ENCODE peak calls at places on chromosomes 4 and X, in nine cellular contexts. R is H1, D is B cell, T is Peyer's patch, V is activated B cell treated with CpG ODN at 0.5 μM for 24 hours, C is fibroblast of the aortic adventitia, S is astrocyte, I is thoracic aorta, U is esophagus squamous epithelium. G is an unnamed sample.

GRCh38 chrX:5236749-5237148 is 991.9 kb downstream of the NLGN4X start:
- DNase-seq in I (no peak), S (no peak), T (no peak), D (no peak), U (no peak), C (no peak), V (no peak), R (no peak), G (no peak)

GRCh38 chr4:144411700-144412099 is 234.3 kb upstream of the HHIP start:
- DNase-seq in I (no peak), T (no peak), R (no peak), C (no peak), V (no peak), U (no peak), D (no peak), S (no peak), G (no peak)

GRCh38 chr4:138308421-138308820 is 66.3 kb upstream of the SLC7A11 start:
- DNase-seq in D (no peak), V (no peak), I (no peak), R (no peak), T (no peak), C (peak), U (no peak), S (peak), G (no peak)

GRCh38 chrX:131816551-131817136 is 206.5 kb upstream of the STK26 start:
- DNase-seq in S (peak), I (no peak), R (no peak), V (peak), D (peak), C (peak), T (peak), U (peak), G (peak)

GRCh38 chr4:8746523-8747466 is 124.8 kb downstream of the HMX1 start:
- DNase-seq in I (no peak), R (no peak), S (no peak), T (no peak), V (peak), C (no peak), D (no peak), U (no peak), G (no peak)

GRCh38 chrX:53133400-53133799 is 39.5 kb downstream of the KANTR start:
- DNase-seq in V (no peak), R (no peak), S (no peak), I (no peak), U (no peak), D (no peak), T (no peak), C (no peak), G (no peak)

GRCh38 chr4:107349266-107349665 is 313.2 kb upstream of the DKK2 start:
- DNase-seq in V (no peak), I (no peak), T (no peak), R (peak), C (no peak), D (no peak), S (peak), U (no peak), G (no peak)

GRCh38 chrX:42420431-42420830 is 357.5 kb downstream of the PPP1R2C start:
- DNase-seq in T (no peak), R (no peak), V (no peak), I (no peak), S (no peak), U (no peak), C (no peak), D (no peak), G (no peak)

GRCh38 chrX:110277609-110278008 is 40.3 kb downstream of the AMMECR1 start:
- DNase-seq in U (no peak), C (no peak), T (no peak), S (no peak), D (no peak), V (no peak), I (no peak), R (no peak), G (no peak)

GRCh38 chr4:38804654-38805295 is at the start of gene TLR1:
- DNase-seq in T (no peak), I (no peak), C (peak), R (no peak), V (no peak), D (peak), U (no peak), S (peak), G (no peak)

GRCh38 chr4:11548529-11549176 is 120.0 kb upstream of the HS3ST1 start:
- DNase-seq in T (no peak), V (no peak), R (no peak), I (no peak), S (peak), C (no peak), U (no peak), D (no peak), G (no peak)

GRCh38 chrX:108001218-108001814 is 19.1 kb upstream of the TEX13B start:
- DNase-seq in I (no peak), R (no peak), T (no peak), D (peak), U (no peak), S (peak), V (no peak), C (peak), G (no peak)

GRCh38 chrX:120749141-120749846 is 119.4 kb upstream of the C1GALT1C1 start:
- DNase-seq in I (no peak), T (peak), D (peak), U (no peak), R (no peak), V (peak), C (no peak), S (peak), G (no peak)

GRCh38 chr4:1448589-1449420 is 42.6 kb upstream of the NKX1-1 start:
- DNase-seq in T (no peak), R (no peak), V (no peak), I (no peak), S (no peak), C (no peak), D (no peak), U (no peak), G (peak)

GRCh38 chr4:182126567-182126966 is 116.6 kb upstream of the TENM3 start:
- DNase-seq in T (no peak), I (no peak), C (no peak), U (no peak), V (no peak), R (no peak), S (peak), D (no peak), G (no peak)

GRCh38 chr4:40601641-40602040 is 28.0 kb downstream of the RBM47 start:
- DNase-seq in U (no peak), T (no peak), I (no peak), V (no peak), C (no peak), R (no peak), D (no peak), S (no peak), G (peak)

GRCh38 chr4:100746141-100746540 is 228.3 kb upstream of the EMCN start:
- DNase-seq in T (no peak), S (no peak), C (no peak), V (no peak), R (no peak), I (no peak), D (no peak), U (no peak), G (no peak)

GRCh38 chr4:122689972-122690371 is 42.5 kb upstream of the BBS12 start:
- DNase-seq in S (no peak), T (no peak), D (no peak), R (no peak), V (no peak), C (no peak), I (no peak), U (no peak), G (no peak)

GRCh38 chrX:38305971-38306370 is 21.3 kb downstream of the RPGR start:
- DNase-seq in C (no peak), V (no peak), T (no peak), D (no peak), I (no peak), R (no peak), S (no peak), U (no peak), G (no peak)

GRCh38 chr4:1300466-1301455 is 11.1 kb downstream of the MAEA start:
- DNase-seq in U (peak), T (no peak), S (peak), V (no peak), C (peak), R (no peak), D (no peak), I (no peak), G (peak)

GRCh38 chr4:153618831-153619230 is 65.2 kb upstream of the TLR2 start:
- DNase-seq in S (peak), U (no peak), C (no peak), R (no peak), I (no peak), D (no peak), V (no peak), T (no peak), G (no peak)

GRCh38 chr4:187999406-187999932 is 3.9 kb downstream of the ZFP42 start:
- DNase-seq in D (no peak), V (no peak), S (no peak), U (no peak), R (no peak), I (no peak), T (no peak), C (no peak), G (no peak)
- TF ChIP-seq CTCF in D (no peak), V (no peak), S (no peak), U (no peak), R (no peak), I (no peak), T (no peak), C (no peak), G (no peak)

GRCh38 chr4:71545168-71545567 is 206.3 kb downstream of the SLC4A4 start:
- DNase-seq in R (no peak), S (peak), T (no peak), C (peak), V (no peak), D (no peak), I (no peak), U (no peak), G (no peak)

GRCh38 chr4:71554025-71554424 is 215.2 kb downstream of the SLC4A4 start:
- DNase-seq in C (no peak), T (no peak), U (no peak), V (no peak), I (no peak), R (no peak), D (no peak), S (no peak), G (no peak)

GRCh38 chr4:71553605-71554004 is 214.8 kb downstream of the SLC4A4 start:
- DNase-seq in D (no peak), V (no peak), R (no peak), T (no peak), U (no peak), C (peak), I (no peak), S (no peak), G (no peak)

GRCh38 chr4:71549516-71550160 is 210.8 kb downstream of the SLC4A4 start:
- DNase-seq in D (no peak), V (no peak), U (no peak), S (no peak), I (no peak), R (no peak), C (peak), T (no peak), G (no peak)

DNA sequence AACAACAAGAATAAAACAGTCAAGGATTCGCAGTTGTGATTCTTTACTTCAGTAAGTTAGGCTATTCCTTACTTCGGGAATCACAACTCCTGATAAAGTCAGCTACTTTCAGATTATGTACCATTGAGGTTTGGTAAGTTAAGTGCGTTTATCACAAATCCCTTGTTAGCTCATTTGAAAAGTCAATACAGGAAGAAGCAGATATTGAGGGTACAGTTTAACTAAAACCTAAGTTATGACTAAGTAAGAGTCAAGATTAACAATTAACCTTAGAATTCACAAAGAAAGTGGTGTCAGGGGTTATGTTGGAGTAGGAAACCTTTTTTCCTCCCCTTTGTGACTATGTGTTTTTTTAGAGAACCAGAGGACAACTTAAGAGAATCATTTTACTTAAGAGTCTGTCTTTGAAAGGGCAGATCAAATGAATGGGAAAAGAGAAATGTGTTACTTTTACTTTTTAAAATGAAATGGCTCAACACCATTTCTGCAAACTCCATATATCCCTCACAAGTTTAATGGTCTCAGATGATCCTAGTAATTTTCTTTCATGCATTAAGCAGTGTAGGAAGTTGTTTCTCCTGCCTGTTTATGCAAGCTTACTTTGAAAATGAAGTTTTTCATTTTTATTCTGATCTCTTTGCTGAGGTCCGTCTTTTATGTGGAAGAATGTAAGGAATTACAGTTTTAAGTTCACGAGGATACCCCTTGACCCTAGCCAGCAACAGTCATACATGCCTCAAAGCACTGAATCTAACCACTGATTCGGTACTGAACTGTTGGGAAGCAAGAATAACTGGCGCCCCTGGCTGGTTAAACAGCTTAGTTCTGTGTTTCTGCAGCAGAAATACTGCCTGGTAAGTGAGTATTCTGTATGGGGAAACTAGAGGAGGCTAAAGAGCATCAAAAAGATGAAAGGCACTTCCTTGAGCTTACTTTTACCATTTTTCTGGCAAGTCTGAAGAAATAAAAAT is 211.7 kb downstream of the SLC4A4 start:
- DNase-seq in V (no peak), S (peak), U (no peak), C (peak), R (no peak), D (no peak), I (no peak), T (no peak), G (no peak)
- TF ChIP-seq CTCF in V (no peak), S (peak), U (no peak), C (no peak), R (peak), D (no peak), I (no peak), T (no peak), G (no peak)

GRCh38 chrX:75623535-75623934 is 100.7 kb upstream of the ZDHHC15 start:
- DNase-seq in S (no peak), T (no peak), U (no peak), C (no peak), R (no peak), I (no peak), V (no peak), D (no peak), G (no peak)
- TF ChIP-seq CTCF in S (peak), T (peak), U (peak), C (no peak), R (peak), I (peak), V (no peak), D (no peak), G (no peak)

GRCh38 chrX:23804578-23804977 is 21.6 kb downstream of the SAT1 start:
- DNase-seq in D (no peak), T (no peak), U (no peak), R (no peak), I (no peak), S (no peak), C (no peak), V (no peak), G (no peak)
- TF ChIP-seq CTCF in D (no peak), T (no peak), U (no peak), R (no peak), I (no peak), S (no peak), C (no peak), V (no peak), G (no peak)

GRCh38 chr4:147056951-147057630 is 111.4 kb upstream of the TTC29 start:
- DNase-seq in T (no peak), I (no peak), C (peak), R (no peak), U (no peak), D (peak), S (peak), V (no peak), G (no peak)
- TF ChIP-seq CTCF in T (no peak), I (no peak), C (peak), R (no peak), U (no peak), D (no peak), S (no peak), V (no peak), G (no peak)

GRCh38 chr4:52841707-52842456 is 20.2 kb upstream of the RASL11B start:
- DNase-seq in D (no peak), R (no peak), V (no peak), T (no peak), I (no peak), U (no peak), C (no peak), S (peak), G (no peak)
- TF ChIP-seq CTCF in D (no peak), R (no peak), V (no peak), T (no peak), I (no peak), U (no peak), C (no peak), S (no peak), G (no peak)

GRCh38 chr4:3834921-3835521 is 68.8 kb downstream of the ADRA2C start:
- DNase-seq in T (no peak), V (no peak), U (no peak), S (no peak), I (no peak), D (no peak), R (no peak), C (no peak), G (no peak)
- TF ChIP-seq CTCF in T (no peak), V (no peak), U (no peak), S (no peak), I (no peak), D (no peak), R (no peak), C (no peak), G (no peak)

GRCh38 chr4:23022032-23022431 is 329.3 kb downstream of the GBA3 start:
- DNase-seq in S (peak), D (no peak), T (no peak), I (no peak), R (no peak), V (no peak), C (peak), U (no peak), G (no peak)
- TF ChIP-seq CTCF in S (peak), D (no peak), T (no peak), I (no peak), R (no peak), V (no peak), C (peak), U (no peak), G (no peak)

GRCh38 chr4:61556277-61556676 is 356.2 kb downstream of the ADGRL3 start:
- DNase-seq in R (no peak), C (no peak), S (peak), I (no peak), T (no peak), U (no peak), V (no peak), D (no peak), G (no peak)
- TF ChIP-seq CTCF in R (no peak), C (no peak), S (no peak), I (no peak), T (no peak), U (no peak), V (no peak), D (no peak), G (no peak)

GRCh38 chrX:63551856-63552255 is 200.7 kb upstream of the SPIN4 start:
- DNase-seq in S (no peak), D (no peak), R (no peak), U (no peak), C (no peak), T (no peak), I (no peak), V (no peak), G (no peak)
- TF ChIP-seq CTCF in S (no peak), D (no peak), R (no peak), U (no peak), C (no peak), T (no peak), I (no peak), V (no peak), G (no peak)